ENCODE peak calls at places on chromosomes 3 and 15, in four cellular contexts. Z is fibroblast of lung; I is CD8-positive, alpha-beta memory T cell; E is AG04450. X is an unnamed sample. For H3K9me3, the result is how much of the 10 kb centered on the place peaks cover.

GRCh38 chr3:134797080-134797801 is 2.2 kb downstream of the EPHB1 start:
- DNase-seq in I (no peak), E (no peak), Z (no peak), X (no peak)

GRCh38 chr15:45105586-45105985 is 8.4 kb downstream of the DUOX2 start:
- DNase-seq in I (no peak), Z (no peak), E (no peak), X (peak)

GRCh38 chr3:146100825-146101444 is 60.0 kb downstream of the PLOD2 start:
- DNase-seq in I (no peak), Z (no peak), E (no peak), X (no peak)

GRCh38 chr3:53346922-53347260 is 452 bp downstream of the DCP1A start:
- DNase-seq in E (no peak), Z (no peak), I (no peak), X (no peak)

GRCh38 chr15:70976856-70977255 is 84.2 kb downstream of the LRRC49 start:
- DNase-seq in E (peak), Z (peak), I (no peak), X (no peak)

GRCh38 chr3:14563946-14564539 is 23.9 kb upstream of the GRIP2 start:
- DNase-seq in Z (no peak), I (no peak), E (no peak), X (no peak)

GRCh38 chr3:57852896-57853295 is 96.8 kb downstream of the SLMAP start:
- DNase-seq in I (no peak), E (no peak), Z (peak), X (no peak)

GRCh38 chr3:39668420-39668819 is 141.0 kb upstream of the MYRIP start:
- DNase-seq in I (no peak), E (peak), Z (peak), X (no peak)

GRCh38 chr3:133834621-133835417 is 29.2 kb downstream of the SRPRB start:
- DNase-seq in Z (no peak), I (no peak), E (no peak), X (no peak)

GRCh38 chr15:65101891-65102708 is 12.9 kb downstream of the UBAP1L start:
- DNase-seq in Z (no peak), I (no peak), E (no peak), X (no peak)

GRCh38 chr15:68599560-68600071 is 20.8 kb downstream of the CORO2B start:
- DNase-seq in I (no peak), E (no peak), Z (peak), X (no peak)

GRCh38 chr15:63945838-63946298 is 100.4 kb downstream of the DAPK2 start:
- DNase-seq in Z (peak), I (no peak), E (no peak), X (no peak)

GRCh38 chr3:101687142-101687931 is 819 bp upstream of the RPL24 start:
- DNase-seq in I (no peak), Z (peak), E (no peak), X (no peak)

GRCh38 chr15:66101715-66102395 is 151.7 kb downstream of the MEGF11 start:
- DNase-seq in E (no peak), I (no peak), Z (no peak), X (peak)

GRCh38 chr15:89370120-89371077 is 35.8 kb upstream of the POLG start:
- DNase-seq in I (no peak), E (no peak), Z (no peak), X (no peak)

GRCh38 chr3:191557322-191557721 is 96.4 kb downstream of the PYDC2 start:
- DNase-seq in Z (no peak), E (no peak), I (no peak), X (no peak)

GRCh38 chr3:153853163-153853562 is 268.0 kb upstream of the ARHGEF26 start:
- DNase-seq in E (no peak), I (no peak), Z (no peak), X (no peak)

GRCh38 chr3:106635271-106635670 is 742.0 kb upstream of the CCDC54 start:
- DNase-seq in I (no peak), E (peak), Z (peak), X (no peak)

GRCh38 chr3:66036586-66037061 is 2.1 kb downstream of the MAGI1 start:
- DNase-seq in E (no peak), Z (peak), I (no peak), X (no peak)

GRCh38 chr15:101534376-101534970 is 45.0 kb upstream of the PCSK6 start:
- DNase-seq in I (no peak), E (no peak), Z (no peak), X (no peak)

GRCh38 chr3:124563376-124563775 is 166.9 kb upstream of the UMPS start:
- DNase-seq in E (no peak), I (no peak), Z (no peak), X (no peak)

GRCh38 chr15:92365079-92365478 is 28.6 kb upstream of the ST8SIA2 start:
- DNase-seq in Z (peak), E (no peak), I (no peak), X (no peak)

GRCh38 chr15:58731756-58732535 is 17.6 kb downstream of the ADAM10 start:
- DNase-seq in I (no peak), Z (peak), E (no peak), X (no peak)

GRCh38 chr3:71722693-71723092 is 2.5 kb downstream of the EIF4E3 start:
- DNase-seq in I (no peak), Z (no peak), E (no peak), X (no peak)

GRCh38 chr15:71789616-71790015 is 20.7 kb upstream of the NR2E3 start:
- DNase-seq in I (no peak), Z (no peak), E (no peak), X (no peak)

GRCh38 chr3:99774467-99774866 is 43.2 kb upstream of the CMSS1 start:
- DNase-seq in I (no peak), Z (peak), E (peak), X (no peak)

GRCh38 chr3:46299608-46300460 is 54.1 kb upstream of the CCR2 start:
- DNase-seq in I (no peak), Z (no peak), E (no peak), X (no peak)

GRCh38 chr15:78205337-78205736 is 29.0 kb downstream of the ACSBG1 start:
- DNase-seq in Z (no peak), E (no peak), I (no peak), X (no peak)

GRCh38 chr15:48570838-48571237 is 74.7 kb downstream of the FBN1 start:
- DNase-seq in E (no peak), Z (no peak), I (no peak), X (no peak)

GRCh38 chr3:194775266-194775665 is 89.6 kb downstream of the FAM43A start:
- DNase-seq in I (no peak), E (no peak), Z (no peak), X (no peak)

GRCh38 chr3:47394140-47394855 is 13.5 kb downstream of the PTPN23 start:
- DNase-seq in Z (peak), E (no peak), I (no peak), X (no peak)

GRCh38 chr15:85168642-85169173 is 187.1 kb downstream of the PDE8A start:
- DNase-seq in E (no peak), I (peak), Z (peak), X (no peak)

GRCh38 chr15:66514586-66514985 is 9.5 kb downstream of the ZWILCH start:
- DNase-seq in Z (no peak), E (no peak), I (no peak), X (no peak)

GRCh38 chr3:5213574-5213966 is 26.1 kb downstream of the EDEM1 start:
- DNase-seq in Z (no peak), E (no peak), I (no peak), X (no peak)

GRCh38 chr3:185824467-185825378 is at the start of gene IGF2BP2:
- DNase-seq in Z (peak), E (peak), I (no peak), X (peak)

GRCh38 chr3:23484386-23484785 is 281.3 kb downstream of the UBE2E2 start:
- DNase-seq in I (no peak), Z (no peak), E (no peak), X (no peak)
- H3K9me3 ChIP-seq in I (under half), Z (under half), E (under half), X (under half)

GRCh38 chr15:82709421-82710207 is at the start of gene AP3B2:
- DNase-seq in Z (peak), I (peak), E (no peak), X (peak)

GRCh38 chr15:82712036-82712435 is 2.4 kb upstream of the AP3B2 start:
- DNase-seq in I (no peak), Z (no peak), E (no peak), X (no peak)

GRCh38 chr15:82710208-82710555 is 507 bp upstream of the AP3B2 start:
- DNase-seq in I (no peak), Z (no peak), E (no peak), X (no peak)

GRCh38 chr15:82710926-82711490 is 1.3 kb upstream of the AP3B2 start:
- DNase-seq in E (no peak), Z (no peak), I (no peak), X (no peak)

GRCh38 chr15:82709081-82709420 is 624 bp downstream of the AP3B2 start:
- DNase-seq in E (no peak), I (no peak), Z (peak), X (no peak)
- H3K4me3 ChIP-seq in E (peak), I (no peak), Z (no peak), X (peak)

GRCh38 chr15:35757790-35758189 is 211.8 kb upstream of the DPH6 start:
- DNase-seq in E (no peak), I (no peak), Z (no peak), X (no peak)
- H3K9me3 ChIP-seq in E (under half), I (under half), Z (under half), X (under half)

DNA sequence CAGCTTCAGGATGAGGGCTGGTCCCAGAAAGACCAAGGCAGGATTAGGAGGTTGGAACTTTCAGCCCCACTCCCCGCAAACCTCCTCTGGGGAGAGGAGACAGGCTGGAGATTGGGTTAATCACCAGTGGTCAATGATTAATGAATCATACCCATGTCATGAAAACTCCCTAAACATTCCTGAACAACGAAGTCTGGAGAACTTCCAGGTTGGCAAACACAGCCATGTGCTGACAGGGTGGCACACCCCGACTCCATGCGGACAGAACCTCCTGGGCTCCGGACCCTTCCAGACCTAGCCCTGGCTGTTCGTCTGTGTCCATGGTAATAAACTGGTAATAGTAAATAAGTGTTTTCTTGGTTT is 151.3 kb downstream of the TJP1 start:
- DNase-seq in E (no peak), Z (peak), I (no peak), X (no peak)
- H3K4me3 ChIP-seq in E (no peak), Z (no peak), I (no peak), X (no peak)

GRCh38 chr15:100454148-100454547 is 74.6 kb downstream of the CERS3 start:
- DNase-seq in E (no peak), I (no peak), Z (no peak), X (no peak)
- H3K9me3 ChIP-seq in E (under half), I (under half), Z (under half), X (under half)

GRCh38 chr3:170359178-170359704 is 1.7 kb downstream of the SKIL start:
- DNase-seq in I (no peak), Z (no peak), E (no peak), X (no peak)
- H3K4me3 ChIP-seq in I (no peak), Z (peak), E (peak), X (no peak)